ENCODE peak calls at places on chromosomes 6 and 20, in four cellular contexts. Y is AG08396, X is C1 segment of cervical spinal cord, O is GM20000. C is an unnamed sample.

GRCh38 chr6:56536536-56536935 is 106.2 kb downstream of the DST start:
- DNase-seq in Y (no peak), X (no peak), O (no peak), C (no peak)

GRCh38 chr20:3846378-3846739 is 275 bp upstream of the MAVS start:
- DNase-seq in Y (no peak), X (no peak), O (no peak), C (no peak)

GRCh38 chr6:88290432-88290831 is 124.3 kb upstream of the CNR1 start:
- DNase-seq in Y (no peak), X (no peak), O (no peak), C (no peak)

GRCh38 chr6:13979284-13980171 is 54.8 kb downstream of the RNF182 start:
- DNase-seq in Y (no peak), X (no peak), O (no peak), C (no peak)

GRCh38 chr6:6825153-6825847 is 236.8 kb downstream of the LY86 start:
- DNase-seq in Y (no peak), X (no peak), O (no peak), C (no peak)

GRCh38 chr20:24379116-24379927 is 90.1 kb upstream of the SYNDIG1 start:
- DNase-seq in Y (no peak), X (no peak), O (no peak), C (peak)

GRCh38 chr6:17457405-17457804 is 64.0 kb downstream of the CAP2 start:
- DNase-seq in Y (no peak), X (no peak), O (no peak), C (no peak)

GRCh38 chr20:5195655-5196054 is 68.8 kb downstream of the CDS2 start:
- DNase-seq in Y (peak), X (no peak), O (no peak), C (peak)

GRCh38 chr6:138248878-138249277 is 30.6 kb upstream of the PBOV1 start:
- DNase-seq in Y (no peak), X (no peak), O (no peak), C (no peak)

GRCh38 chr6:11043961-11044711 is at the start of gene ELOVL2:
- DNase-seq in Y (peak), X (no peak), O (peak), C (peak)

GRCh38 chr20:63071541-63072181 is 64.9 kb upstream of the BHLHE23 start:
- DNase-seq in Y (peak), X (no peak), O (peak), C (peak)

GRCh38 chr6:107116328-107116892 is 1.1 kb upstream of the BEND3 start:
- DNase-seq in Y (no peak), X (no peak), O (peak), C (no peak)

GRCh38 chr6:122360809-122361208 is 38.6 kb upstream of the HSF2 start:
- DNase-seq in Y (no peak), X (no peak), O (no peak), C (no peak)

GRCh38 chr6:3596736-3597135 is 139.9 kb upstream of the SLC22A23 start:
- DNase-seq in Y (no peak), X (no peak), O (no peak), C (peak)

GRCh38 chr6:36052092-36052491 is 24.5 kb downstream of the MAPK14 start:
- DNase-seq in Y (no peak), X (no peak), O (no peak), C (peak)

GRCh38 chr6:125749864-125750691 is 646 bp downstream of the HEY2 start:
- DNase-seq in Y (no peak), X (peak), O (no peak), C (no peak)